ENCODE peak calls at places on chromosome 3, in nine cellular contexts. V is PC-3, J is psoas muscle, D is suprapubic skin, B is heart left ventricle, Y is HFFc6, I is left lung, F is GM23338, U is epithelial cell of proximal tubule. T is an unnamed sample.

GRCh38 chr3:178736300-178736699 is 200.1 kb downstream of the KCNMB2 start:
- DNase-seq in I (no peak), U (no peak), D (no peak), V (no peak), Y (no peak), B (no peak), J (no peak), F (no peak), T (no peak)

GRCh38 chr3:49158108-49158709 is 7.9 kb downstream of the CCDC71 start:
- DNase-seq in D (no peak), J (no peak), I (no peak), U (no peak), B (no peak), V (peak), Y (no peak), F (peak), T (no peak)

GRCh38 chr3:17811633-17812032 is 69.2 kb upstream of the TBC1D5 start:
- DNase-seq in D (no peak), U (no peak), J (no peak), F (no peak), I (no peak), Y (peak), B (no peak), V (peak), T (no peak)

GRCh38 chr3:9404680-9405079 is 7.3 kb downstream of the SETD5 start:
- DNase-seq in J (no peak), D (no peak), B (no peak), F (no peak), Y (no peak), V (no peak), U (no peak), I (no peak), T (no peak)

GRCh38 chr3:177179281-177180067 is 17.8 kb downstream of the TBL1XR1 start:
- DNase-seq in J (no peak), D (no peak), B (no peak), I (no peak), Y (no peak), U (peak), V (no peak), F (no peak), T (no peak)

GRCh38 chr3:41848745-41849574 is 112.9 kb downstream of the ULK4 start:
- DNase-seq in U (no peak), F (no peak), D (no peak), Y (no peak), V (no peak), B (no peak), J (no peak), I (no peak), T (no peak)

GRCh38 chr3:128317698-128318231 is 148.9 kb downstream of the DNAJB8 start:
- DNase-seq in D (no peak), B (no peak), F (no peak), V (no peak), Y (no peak), I (no peak), J (no peak), U (no peak), T (peak)

GRCh38 chr3:24451461-24452099 is 43.1 kb downstream of the THRB start:
- DNase-seq in D (no peak), U (peak), J (no peak), F (no peak), I (no peak), Y (no peak), V (peak), B (no peak), T (no peak)

GRCh38 chr3:186320862-186321568 is 41.0 kb downstream of the DGKG start:
- DNase-seq in F (no peak), D (no peak), V (peak), I (no peak), U (no peak), J (no peak), Y (peak), B (no peak), T (no peak)

GRCh38 chr3:157156844-157157635 is 2.9 kb downstream of the CCNL1 start:
- DNase-seq in U (no peak), I (no peak), F (peak), Y (no peak), B (no peak), D (no peak), V (no peak), J (no peak), T (no peak)

GRCh38 chr3:178703268-178703975 is 167.2 kb downstream of the KCNMB2 start:
- DNase-seq in U (no peak), J (no peak), Y (no peak), D (no peak), B (no peak), V (peak), I (no peak), F (no peak), T (no peak)

GRCh38 chr3:66747251-66747650 is 246.4 kb upstream of the LRIG1 start:
- DNase-seq in I (no peak), U (no peak), F (no peak), Y (no peak), V (no peak), J (no peak), D (no peak), B (no peak), T (no peak)

GRCh38 chr3:14814473-14814872 is 4.3 kb upstream of the FGD5 start:
- DNase-seq in F (no peak), I (no peak), V (no peak), D (no peak), U (no peak), J (no peak), Y (no peak), B (no peak), T (no peak)

GRCh38 chr3:37987315-37987697 is 3.3 kb upstream of the VILL start:
- DNase-seq in B (no peak), U (no peak), J (no peak), Y (no peak), D (peak), F (no peak), V (no peak), I (no peak), T (no peak)

GRCh38 chr3:128922804-128923459 is 43.5 kb downstream of the ACAD9 start:
- DNase-seq in V (no peak), F (no peak), B (no peak), D (peak), Y (no peak), U (no peak), I (no peak), J (no peak), T (peak)

GRCh38 chr3:185717627-185718330 is 107.1 kb downstream of the IGF2BP2 start:
- DNase-seq in B (no peak), I (no peak), D (no peak), Y (no peak), F (no peak), J (no peak), U (no peak), V (no peak), T (no peak)

GRCh38 chr3:179681492-179682263 is 28.8 kb downstream of the USP13 start:
- DNase-seq in V (no peak), B (no peak), U (no peak), I (no peak), D (no peak), J (no peak), F (no peak), Y (no peak), T (no peak)

GRCh38 chr3:58679451-58679850 is 12.9 kb upstream of the FAM3D start:
- DNase-seq in V (no peak), Y (no peak), I (no peak), J (no peak), F (no peak), U (no peak), D (no peak), B (no peak), T (no peak)

GRCh38 chr3:174907027-174907426 is 47.9 kb downstream of the NAALADL2 start:
- DNase-seq in J (no peak), V (no peak), Y (no peak), U (no peak), F (no peak), B (no peak), I (no peak), D (no peak), T (no peak)

GRCh38 chr3:194134231-194134756 is 1.7 kb upstream of the HES1 start:
- DNase-seq in F (no peak), Y (peak), B (peak), I (peak), J (peak), D (peak), V (no peak), U (no peak), T (peak)

GRCh38 chr3:15387735-15388134 is 39.6 kb downstream of the METTL6 start:
- DNase-seq in U (no peak), B (no peak), D (no peak), I (no peak), V (no peak), Y (no peak), F (no peak), J (no peak), T (no peak)

GRCh38 chr3:170811928-170812591 is 57.9 kb downstream of the RPL22L1 start:
- DNase-seq in J (peak), I (peak), B (peak), V (peak), F (peak), D (peak), U (peak), Y (peak), T (peak)

GRCh38 chr3:101695779-101696372 is 9.4 kb upstream of the RPL24 start:
- DNase-seq in D (no peak), B (no peak), F (peak), I (no peak), Y (peak), U (no peak), J (no peak), V (peak), T (peak)

GRCh38 chr3:58495101-58495500 is 3.2 kb downstream of the KCTD6 start:
- DNase-seq in V (no peak), I (no peak), B (no peak), J (no peak), D (no peak), Y (peak), U (no peak), F (no peak), T (no peak)

GRCh38 chr3:127015282-127016042 is 32.5 kb downstream of the PLXNA1 start:
- DNase-seq in F (peak), U (no peak), J (no peak), V (no peak), B (no peak), D (no peak), Y (no peak), I (no peak), T (no peak)

GRCh38 chr3:135051409-135051946 is 256.4 kb downstream of the EPHB1 start:
- DNase-seq in B (no peak), I (no peak), F (no peak), V (no peak), U (no peak), Y (no peak), J (no peak), D (no peak), T (no peak)

GRCh38 chr3:176431986-176432385 is 765.3 kb downstream of the TBL1XR1 start:
- DNase-seq in B (no peak), F (no peak), D (no peak), J (no peak), U (no peak), Y (peak), I (no peak), V (no peak), T (no peak)

GRCh38 chr3:107861904-107862303 is 228.9 kb downstream of the CD47 start:
- DNase-seq in I (no peak), U (no peak), V (no peak), Y (no peak), F (no peak), B (no peak), J (no peak), D (no peak), T (no peak)

GRCh38 chr3:6928064-6928463 is 67.1 kb downstream of the GRM7 start:
- DNase-seq in B (no peak), J (no peak), Y (no peak), I (no peak), V (peak), U (peak), D (no peak), F (no peak), T (no peak)

GRCh38 chr3:188775412-188775811 is 396.4 kb upstream of the TPRG1 start:
- DNase-seq in D (no peak), B (no peak), I (no peak), F (no peak), U (no peak), J (no peak), V (no peak), Y (no peak), T (no peak)

GRCh38 chr3:30682434-30683155 is 76.2 kb downstream of the TGFBR2 start:
- DNase-seq in V (no peak), J (no peak), I (no peak), B (no peak), D (no peak), F (no peak), Y (no peak), U (no peak), T (no peak)

GRCh38 chr3:184155644-184156521 is 706 bp downstream of the DVL3 start:
- DNase-seq in J (peak), V (peak), Y (peak), D (no peak), I (no peak), B (peak), F (peak), U (no peak), T (peak)

GRCh38 chr3:27521179-27521871 is 37.1 kb upstream of the SLC4A7 start:
- DNase-seq in B (peak), V (peak), F (no peak), J (no peak), D (no peak), U (peak), I (no peak), Y (peak), T (no peak)

DNA sequence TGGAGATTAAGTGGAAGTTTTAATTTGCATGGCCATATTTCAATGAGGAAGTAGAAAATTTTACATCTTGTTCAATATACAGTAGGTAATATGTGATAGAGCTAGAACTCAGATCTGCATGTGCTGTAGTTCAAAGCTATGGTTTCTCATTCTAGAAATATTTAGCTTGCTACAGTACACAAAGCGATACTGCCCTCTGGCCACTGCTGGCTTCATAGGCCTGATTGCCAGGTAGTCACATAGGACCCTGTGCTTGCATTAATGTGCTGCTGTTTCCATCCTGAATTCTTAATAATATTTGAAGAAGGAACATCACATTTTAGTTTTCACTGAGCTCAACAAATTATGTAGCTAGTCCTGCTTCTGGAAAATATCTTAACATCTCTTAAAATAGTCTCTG is 87.0 kb downstream of the PLSCR2 start:
- DNase-seq in D (no peak), B (no peak), F (peak), Y (peak), U (no peak), I (no peak), V (peak), J (no peak), T (no peak)
- TF ChIP-seq CTCF in D (no peak), B (no peak), F (peak), Y (peak), U (peak), I (no peak), V (peak), J (no peak), T (no peak)

DNA sequence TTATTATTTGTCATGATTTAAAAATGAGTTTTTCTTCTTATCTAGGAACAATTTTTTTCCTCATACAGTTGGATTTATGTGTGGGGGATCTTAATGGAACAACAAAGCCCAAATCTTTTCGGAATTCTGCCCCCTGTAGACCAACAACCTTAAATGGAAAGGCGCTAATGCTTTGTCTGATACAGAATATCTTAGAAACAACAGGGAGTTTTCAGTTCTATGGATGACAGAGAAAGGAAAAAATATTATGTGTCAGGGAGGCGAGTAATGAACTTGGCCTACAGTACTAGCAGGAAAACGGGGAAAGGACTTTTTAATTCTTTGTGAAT is 592 bp downstream of the MOBP start:
- DNase-seq in F (peak), I (no peak), J (no peak), B (no peak), U (no peak), D (no peak), V (no peak), Y (no peak), T (no peak)
- TF ChIP-seq CTCF in F (peak), I (no peak), J (no peak), B (no peak), U (no peak), D (no peak), V (no peak), Y (no peak), T (no peak)

GRCh38 chr3:13353936-13354542 is 66.1 kb downstream of the NUP210 start:
- DNase-seq in J (no peak), D (no peak), U (no peak), F (no peak), B (no peak), Y (no peak), V (peak), I (no peak), T (no peak)
- TF ChIP-seq CTCF in J (no peak), D (no peak), U (peak), F (peak), B (peak), Y (peak), V (peak), I (no peak), T (no peak)

GRCh38 chr3:5133689-5134088 is 11.6 kb downstream of the ARL8B start:
- DNase-seq in U (no peak), I (no peak), B (no peak), D (no peak), V (no peak), J (no peak), F (no peak), Y (no peak), T (no peak)

GRCh38 chr3:5140230-5140621 is 18.1 kb downstream of the ARL8B start:
- DNase-seq in I (no peak), J (no peak), F (no peak), Y (no peak), D (no peak), B (no peak), U (no peak), V (no peak), T (no peak)

GRCh38 chr3:5136211-5136610 is 14.1 kb downstream of the ARL8B start:
- DNase-seq in D (no peak), F (no peak), J (no peak), I (no peak), Y (no peak), V (no peak), U (no peak), B (no peak), T (no peak)

GRCh38 chr3:5138214-5138981 is 16.3 kb downstream of the ARL8B start:
- DNase-seq in B (no peak), U (no peak), I (no peak), V (peak), Y (peak), J (no peak), F (no peak), D (no peak), T (no peak)

GRCh38 chr3:5136619-5137429 is 14.7 kb downstream of the ARL8B start:
- DNase-seq in B (no peak), V (peak), J (no peak), I (no peak), F (peak), D (no peak), U (no peak), Y (peak), T (no peak)
- TF ChIP-seq CTCF in B (peak), V (peak), J (peak), I (no peak), F (peak), D (no peak), U (peak), Y (peak), T (no peak)

GRCh38 chr3:72345980-72346379 is 502.3 kb downstream of the SHQ1 start:
- DNase-seq in F (peak), J (no peak), B (no peak), V (no peak), I (no peak), Y (no peak), D (peak), U (no peak), T (peak)
- TF ChIP-seq CTCF in F (peak), J (no peak), B (no peak), V (no peak), I (no peak), Y (peak), D (no peak), U (no peak), T (no peak)